ENCODE peak calls at places on chromosomes 6 and 20, in nine cellular contexts. One of them, this sample, is unnamed.

GRCh38 chr6:5893295-5893694 is 113.4 kb downstream of the NRN1 start:
- DNase-seq in choroid plexus epithelial cell: no peak
- DNase-seq in fibroblast of mammary gland: no peak
- DNase-seq in H1: no peak
- DNase-seq in AG09319: no peak
- DNase-seq in fibroblast of pulmonary artery: no peak
- DNase-seq in ascending aorta: no peak
- DNase-seq in neural crest cell: no peak
- DNase-seq in OCI-LY7: no peak
- DNase-seq in this sample: no peak

GRCh38 chr6:52411911-52412310 is 8.2 kb upstream of the EFHC1 start:
- DNase-seq in choroid plexus epithelial cell: no peak
- DNase-seq in fibroblast of mammary gland: no peak
- DNase-seq in H1: no peak
- DNase-seq in AG09319: no peak
- DNase-seq in fibroblast of pulmonary artery: no peak
- DNase-seq in ascending aorta: no peak
- DNase-seq in neural crest cell: no peak
- DNase-seq in OCI-LY7: no peak
- DNase-seq in this sample: no peak

GRCh38 chr6:14743465-14744211 is 502.2 kb upstream of the JARID2 start:
- DNase-seq in choroid plexus epithelial cell: peak; percentile 98
- DNase-seq in fibroblast of mammary gland: peak; percentile 100
- DNase-seq in H1: no peak
- DNase-seq in AG09319: peak; percentile 97
- DNase-seq in fibroblast of pulmonary artery: peak; percentile 98
- DNase-seq in ascending aorta: no peak
- DNase-seq in neural crest cell: no peak
- DNase-seq in OCI-LY7: no peak
- DNase-seq in this sample: peak; percentile 98

GRCh38 chr6:40907198-40907701 is 131.8 kb downstream of the UNC5CL start:
- DNase-seq in choroid plexus epithelial cell: no peak
- DNase-seq in fibroblast of mammary gland: peak; percentile 23
- DNase-seq in H1: no peak
- DNase-seq in AG09319: no peak
- DNase-seq in fibroblast of pulmonary artery: peak; percentile 33
- DNase-seq in ascending aorta: no peak
- DNase-seq in neural crest cell: no peak
- DNase-seq in OCI-LY7: no peak
- DNase-seq in this sample: peak; percentile 32

GRCh38 chr20:59703046-59703445 is 98.7 kb downstream of the PHACTR3 start:
- DNase-seq in choroid plexus epithelial cell: no peak
- DNase-seq in fibroblast of mammary gland: no peak
- DNase-seq in H1: no peak
- DNase-seq in AG09319: no peak
- DNase-seq in fibroblast of pulmonary artery: no peak
- DNase-seq in ascending aorta: no peak
- DNase-seq in neural crest cell: no peak
- DNase-seq in OCI-LY7: no peak
- DNase-seq in this sample: no peak

GRCh38 chr6:29723666-29724588 is 693 bp downstream of the HLA-F start:
- DNase-seq in choroid plexus epithelial cell: no peak
- DNase-seq in fibroblast of mammary gland: no peak
- DNase-seq in H1: peak; percentile 83
- DNase-seq in AG09319: no peak
- DNase-seq in fibroblast of pulmonary artery: no peak
- DNase-seq in ascending aorta: peak; percentile 79
- DNase-seq in neural crest cell: no peak
- DNase-seq in OCI-LY7: peak; percentile 39
- DNase-seq in this sample: no peak

GRCh38 chr20:43820742-43821330 is 93.8 kb upstream of the TOX2 start:
- DNase-seq in choroid plexus epithelial cell: no peak
- DNase-seq in fibroblast of mammary gland: no peak
- DNase-seq in H1: no peak
- DNase-seq in AG09319: no peak
- DNase-seq in fibroblast of pulmonary artery: no peak
- DNase-seq in ascending aorta: no peak
- DNase-seq in neural crest cell: no peak
- DNase-seq in OCI-LY7: no peak
- DNase-seq in this sample: no peak

GRCh38 chr6:25302677-25303128 is 23.5 kb downstream of the CARMIL1 start:
- DNase-seq in choroid plexus epithelial cell: peak; percentile 29
- DNase-seq in fibroblast of mammary gland: peak; percentile 94
- DNase-seq in H1: no peak
- DNase-seq in AG09319: peak; percentile 32
- DNase-seq in fibroblast of pulmonary artery: peak; percentile 72
- DNase-seq in ascending aorta: no peak
- DNase-seq in neural crest cell: no peak
- DNase-seq in OCI-LY7: no peak
- DNase-seq in this sample: peak; percentile 62

GRCh38 chr6:129749749-129750120 is 39.8 kb upstream of the ARHGAP18 start:
- DNase-seq in choroid plexus epithelial cell: peak; percentile 91
- DNase-seq in fibroblast of mammary gland: peak; percentile 91
- DNase-seq in H1: no peak
- DNase-seq in AG09319: no peak
- DNase-seq in fibroblast of pulmonary artery: peak; percentile 87
- DNase-seq in ascending aorta: no peak
- DNase-seq in neural crest cell: no peak
- DNase-seq in OCI-LY7: peak; percentile 53
- DNase-seq in this sample: peak; percentile 69

GRCh38 chr6:55675936-55676335 is 96.9 kb upstream of the HMGCLL1 start:
- DNase-seq in choroid plexus epithelial cell: no peak
- DNase-seq in fibroblast of mammary gland: no peak
- DNase-seq in H1: no peak
- DNase-seq in AG09319: no peak
- DNase-seq in fibroblast of pulmonary artery: no peak
- DNase-seq in ascending aorta: no peak
- DNase-seq in neural crest cell: no peak
- DNase-seq in OCI-LY7: no peak
- DNase-seq in this sample: no peak

GRCh38 chr6:156902782-156903181 is 125.6 kb downstream of the ARID1B start:
- DNase-seq in choroid plexus epithelial cell: no peak
- DNase-seq in fibroblast of mammary gland: no peak
- DNase-seq in H1: no peak
- DNase-seq in AG09319: no peak
- DNase-seq in fibroblast of pulmonary artery: no peak
- DNase-seq in ascending aorta: no peak
- DNase-seq in neural crest cell: no peak
- DNase-seq in OCI-LY7: no peak
- DNase-seq in this sample: no peak

GRCh38 chr6:133977983-133978895 is 25.2 kb downstream of the TBPL1 start:
- DNase-seq in choroid plexus epithelial cell: peak; percentile 86
- DNase-seq in fibroblast of mammary gland: peak; percentile 83
- DNase-seq in H1: no peak
- DNase-seq in AG09319: peak; percentile 49
- DNase-seq in fibroblast of pulmonary artery: peak; percentile 79
- DNase-seq in ascending aorta: no peak
- DNase-seq in neural crest cell: no peak
- DNase-seq in OCI-LY7: no peak
- DNase-seq in this sample: peak; percentile 67

GRCh38 chr6:71726121-71726520 is 160.2 kb upstream of the RIMS1 start:
- DNase-seq in choroid plexus epithelial cell: no peak
- DNase-seq in fibroblast of mammary gland: no peak
- DNase-seq in H1: no peak
- DNase-seq in AG09319: no peak
- DNase-seq in fibroblast of pulmonary artery: no peak
- DNase-seq in ascending aorta: no peak
- DNase-seq in neural crest cell: no peak
- DNase-seq in OCI-LY7: no peak
- DNase-seq in this sample: no peak

GRCh38 chr6:170537329-170537728 is 15.8 kb downstream of the PSMB1 start:
- DNase-seq in choroid plexus epithelial cell: no peak
- DNase-seq in fibroblast of mammary gland: no peak
- DNase-seq in H1: no peak
- DNase-seq in AG09319: no peak
- DNase-seq in fibroblast of pulmonary artery: no peak
- DNase-seq in ascending aorta: no peak
- DNase-seq in neural crest cell: no peak
- DNase-seq in OCI-LY7: no peak
- DNase-seq in this sample: no peak

GRCh38 chr6:142542704-142543233 is 241.0 kb downstream of the ADGRG6 start:
- DNase-seq in choroid plexus epithelial cell: peak; percentile 76
- DNase-seq in fibroblast of mammary gland: peak; percentile 90
- DNase-seq in H1: no peak
- DNase-seq in AG09319: peak; percentile 62
- DNase-seq in fibroblast of pulmonary artery: peak; percentile 82
- DNase-seq in ascending aorta: no peak
- DNase-seq in neural crest cell: no peak
- DNase-seq in OCI-LY7: no peak
- DNase-seq in this sample: peak; percentile 39

GRCh38 chr6:63526931-63527330 is 45.3 kb upstream of the LOC128125822 start:
- DNase-seq in choroid plexus epithelial cell: no peak
- DNase-seq in fibroblast of mammary gland: no peak
- DNase-seq in H1: no peak
- DNase-seq in AG09319: no peak
- DNase-seq in fibroblast of pulmonary artery: no peak
- DNase-seq in ascending aorta: no peak
- DNase-seq in neural crest cell: no peak
- DNase-seq in OCI-LY7: no peak
- DNase-seq in this sample: no peak

GRCh38 chr20:54891907-54892306 is 416.5 kb downstream of the DOK5 start:
- DNase-seq in choroid plexus epithelial cell: no peak
- DNase-seq in fibroblast of mammary gland: no peak
- DNase-seq in H1: no peak
- DNase-seq in AG09319: no peak
- DNase-seq in fibroblast of pulmonary artery: no peak
- DNase-seq in ascending aorta: no peak
- DNase-seq in neural crest cell: no peak
- DNase-seq in OCI-LY7: no peak
- DNase-seq in this sample: no peak

DNA sequence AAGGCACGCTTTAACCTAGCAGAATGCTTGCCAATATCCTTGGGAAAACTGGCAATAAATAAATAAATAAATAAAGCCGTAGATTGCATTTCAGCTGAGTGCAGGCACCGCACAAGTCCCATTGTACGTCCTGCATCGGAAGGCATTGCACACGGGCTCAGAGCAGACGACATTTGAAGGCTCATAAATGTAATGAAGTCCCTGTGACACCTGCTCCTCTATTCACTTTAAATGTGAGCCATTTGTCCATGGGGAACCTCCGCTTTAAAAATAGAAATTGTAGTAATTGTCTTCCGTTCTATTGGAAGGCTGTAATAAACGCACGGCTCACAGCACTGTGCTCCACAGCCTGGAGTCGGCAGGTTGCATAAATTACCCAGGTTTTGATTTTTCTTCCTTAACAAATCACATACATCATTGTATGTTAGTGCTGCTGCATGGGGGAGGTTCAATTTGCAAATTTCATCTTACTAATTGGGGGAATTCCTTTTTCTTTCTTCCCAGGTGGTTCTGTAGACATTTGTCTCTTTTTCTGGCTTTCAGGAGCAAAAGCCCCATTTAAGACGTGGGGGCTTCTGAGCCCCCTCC is 32.7 kb downstream of the MYT1 start:
- DNase-seq in choroid plexus epithelial cell: no peak
- DNase-seq in fibroblast of mammary gland: no peak
- DNase-seq in H1: no peak
- DNase-seq in AG09319: no peak
- DNase-seq in fibroblast of pulmonary artery: no peak
- DNase-seq in ascending aorta: no peak
- DNase-seq in neural crest cell: no peak
- DNase-seq in OCI-LY7: no peak
- DNase-seq in this sample: no peak
- TF ChIP-seq CTCF in choroid plexus epithelial cell: no peak
- TF ChIP-seq CTCF in fibroblast of mammary gland: no peak
- TF ChIP-seq CTCF in H1: no peak
- TF ChIP-seq CTCF in AG09319: no peak
- TF ChIP-seq CTCF in fibroblast of pulmonary artery: no peak
- TF ChIP-seq CTCF in ascending aorta: no peak
- TF ChIP-seq CTCF in neural crest cell: no peak
- TF ChIP-seq CTCF in OCI-LY7: no peak
- TF ChIP-seq CTCF in this sample: no peak

GRCh38 chr20:50659975-50660670 is 31.2 kb downstream of the RIPOR3 start:
- DNase-seq in choroid plexus epithelial cell: no peak
- DNase-seq in fibroblast of mammary gland: no peak
- DNase-seq in H1: no peak
- DNase-seq in AG09319: no peak
- DNase-seq in fibroblast of pulmonary artery: no peak
- DNase-seq in ascending aorta: no peak
- DNase-seq in neural crest cell: no peak
- DNase-seq in OCI-LY7: no peak
- DNase-seq in this sample: no peak

GRCh38 chr20:50658804-50659380 is 32.5 kb downstream of the RIPOR3 start:
- DNase-seq in choroid plexus epithelial cell: no peak
- DNase-seq in fibroblast of mammary gland: no peak
- DNase-seq in H1: no peak
- DNase-seq in AG09319: no peak
- DNase-seq in fibroblast of pulmonary artery: peak; percentile 52
- DNase-seq in ascending aorta: no peak
- DNase-seq in neural crest cell: no peak
- DNase-seq in OCI-LY7: no peak
- DNase-seq in this sample: no peak

GRCh38 chr20:50666709-50667310 is 24.5 kb downstream of the RIPOR3 start:
- DNase-seq in choroid plexus epithelial cell: no peak
- DNase-seq in fibroblast of mammary gland: no peak
- DNase-seq in H1: no peak
- DNase-seq in AG09319: no peak
- DNase-seq in fibroblast of pulmonary artery: no peak
- DNase-seq in ascending aorta: no peak
- DNase-seq in neural crest cell: no peak
- DNase-seq in OCI-LY7: no peak
- DNase-seq in this sample: no peak

GRCh38 chr20:50664248-50664647 is 27.1 kb downstream of the RIPOR3 start:
- DNase-seq in choroid plexus epithelial cell: no peak
- DNase-seq in fibroblast of mammary gland: no peak
- DNase-seq in H1: no peak
- DNase-seq in AG09319: no peak
- DNase-seq in fibroblast of pulmonary artery: no peak
- DNase-seq in ascending aorta: no peak
- DNase-seq in neural crest cell: no peak
- DNase-seq in OCI-LY7: no peak
- DNase-seq in this sample: no peak

GRCh38 chr20:50663095-50663821 is 28.1 kb downstream of the RIPOR3 start:
- DNase-seq in choroid plexus epithelial cell: no peak
- DNase-seq in fibroblast of mammary gland: no peak
- DNase-seq in H1: no peak
- DNase-seq in AG09319: no peak
- DNase-seq in fibroblast of pulmonary artery: no peak
- DNase-seq in ascending aorta: no peak
- DNase-seq in neural crest cell: no peak
- DNase-seq in OCI-LY7: peak; percentile 52
- DNase-seq in this sample: no peak
- TF ChIP-seq CTCF in choroid plexus epithelial cell: no peak
- TF ChIP-seq CTCF in fibroblast of mammary gland: no peak
- TF ChIP-seq CTCF in H1: peak; percentile 65
- TF ChIP-seq CTCF in AG09319: no peak
- TF ChIP-seq CTCF in fibroblast of pulmonary artery: no peak
- TF ChIP-seq CTCF in ascending aorta: no peak
- TF ChIP-seq CTCF in neural crest cell: peak; percentile 41
- TF ChIP-seq CTCF in OCI-LY7: peak; percentile 67
- TF ChIP-seq CTCF in this sample: no peak

GRCh38 chr6:126661646-126662045 is 321.7 kb downstream of the CENPW start:
- DNase-seq in choroid plexus epithelial cell: peak; percentile 86
- DNase-seq in fibroblast of mammary gland: peak; percentile 92
- DNase-seq in H1: no peak
- DNase-seq in AG09319: no peak
- DNase-seq in fibroblast of pulmonary artery: peak; percentile 83
- DNase-seq in ascending aorta: no peak
- DNase-seq in neural crest cell: no peak
- DNase-seq in OCI-LY7: no peak
- DNase-seq in this sample: peak; percentile 45
- TF ChIP-seq CTCF in choroid plexus epithelial cell: no peak
- TF ChIP-seq CTCF in fibroblast of mammary gland: no peak
- TF ChIP-seq CTCF in H1: no peak
- TF ChIP-seq CTCF in AG09319: no peak
- TF ChIP-seq CTCF in fibroblast of pulmonary artery: no peak
- TF ChIP-seq CTCF in ascending aorta: no peak
- TF ChIP-seq CTCF in neural crest cell: no peak
- TF ChIP-seq CTCF in OCI-LY7: no peak
- TF ChIP-seq CTCF in this sample: no peak

GRCh38 chr6:157999100-158000051 is 17.7 kb downstream of the SYNJ2 start:
- DNase-seq in choroid plexus epithelial cell: no peak
- DNase-seq in fibroblast of mammary gland: no peak
- DNase-seq in H1: no peak
- DNase-seq in AG09319: no peak
- DNase-seq in fibroblast of pulmonary artery: no peak
- DNase-seq in ascending aorta: no peak
- DNase-seq in neural crest cell: no peak
- DNase-seq in OCI-LY7: no peak
- DNase-seq in this sample: no peak
- TF ChIP-seq CTCF in choroid plexus epithelial cell: no peak
- TF ChIP-seq CTCF in fibroblast of mammary gland: no peak
- TF ChIP-seq CTCF in H1: no peak
- TF ChIP-seq CTCF in AG09319: no peak
- TF ChIP-seq CTCF in fibroblast of pulmonary artery: no peak
- TF ChIP-seq CTCF in ascending aorta: no peak
- TF ChIP-seq CTCF in neural crest cell: no peak
- TF ChIP-seq CTCF in OCI-LY7: no peak
- TF ChIP-seq CTCF in this sample: no peak